ENCODE peak calls at places on chromosomes 5 and 9, in five cellular contexts. C is body of pancreas, D is esophagus muscularis mucosa, P is endothelial cell of umbilical vein, U is spleen. A is an unnamed sample.

GRCh38 chr9:126468141-126468825 is 141.7 kb downstream of the MVB12B start:
- DNase-seq in C (no peak), D (no peak), P (no peak), U (peak), A (no peak)

GRCh38 chr5:173917788-173918786 is 29.9 kb downstream of the CPEB4 start:
- DNase-seq in C (peak), D (no peak), P (peak), U (peak), A (peak)

GRCh38 chr5:66915531-66915930 is 281.1 kb downstream of the CD180 start:
- DNase-seq in C (no peak), D (no peak), P (no peak), U (no peak), A (no peak)

GRCh38 chr5:163938595-163938994 is 433.2 kb downstream of the MAT2B start:
- DNase-seq in C (peak), D (no peak), P (no peak), U (no peak), A (no peak)

GRCh38 chr5:136308396-136308795 is 56.9 kb downstream of the TRPC7 start:
- DNase-seq in C (no peak), D (peak), P (no peak), U (no peak), A (no peak)

GRCh38 chr5:16508730-16509531 is 43.3 kb upstream of the ZNF622 start:
- DNase-seq in C (peak), D (no peak), P (no peak), U (no peak), A (no peak)

GRCh38 chr5:98510601-98511000 is 262.9 kb upstream of the RGMB start:
- DNase-seq in C (no peak), D (no peak), P (no peak), U (no peak), A (no peak)

GRCh38 chr5:119406551-119406950 is 45.7 kb upstream of the HSD17B4 start:
- DNase-seq in C (no peak), D (no peak), P (no peak), U (no peak), A (no peak)

GRCh38 chr9:94031380-94031779 is 52.9 kb upstream of the PTPDC1 start:
- DNase-seq in C (no peak), D (no peak), P (no peak), U (no peak), A (no peak)

GRCh38 chr9:85744481-85744880 is 2.7 kb upstream of the AGTPBP1 start:
- DNase-seq in C (no peak), D (no peak), P (no peak), U (no peak), A (peak)

GRCh38 chr5:179326176-179326997 is 18.9 kb downstream of the ADAMTS2 start:
- DNase-seq in C (peak), D (no peak), P (no peak), U (peak), A (no peak)

GRCh38 chr5:95884021-95884333 is 61.5 kb upstream of the GLRX start:
- DNase-seq in C (no peak), D (no peak), P (no peak), U (no peak), A (peak)
- TF ChIP-seq POLR2A in C (no peak), D (no peak), P (no peak), U (no peak), A (no peak)

GRCh38 chr5:79513519-79514390 is at the start of gene HOMER1:
- DNase-seq in C (peak), D (no peak), P (peak), U (peak), A (peak)
- TF ChIP-seq POLR2A in C (no peak), D (peak), P (peak), U (no peak), A (no peak)

GRCh38 chr5:677131-678101 is 15.7 kb downstream of the TPPP start:
- DNase-seq in C (no peak), D (no peak), P (no peak), U (peak), A (no peak)

GRCh38 chr5:675111-675875 is 17.9 kb downstream of the TPPP start:
- DNase-seq in C (no peak), D (no peak), P (no peak), U (peak), A (no peak)

GRCh38 chr5:675876-676698 is 17.1 kb downstream of the TPPP start:
- DNase-seq in C (no peak), D (no peak), P (no peak), U (peak), A (no peak)

GRCh38 chr5:674630-675011 is 18.5 kb downstream of the TPPP start:
- DNase-seq in C (no peak), D (no peak), P (no peak), U (no peak), A (no peak)

DNA sequence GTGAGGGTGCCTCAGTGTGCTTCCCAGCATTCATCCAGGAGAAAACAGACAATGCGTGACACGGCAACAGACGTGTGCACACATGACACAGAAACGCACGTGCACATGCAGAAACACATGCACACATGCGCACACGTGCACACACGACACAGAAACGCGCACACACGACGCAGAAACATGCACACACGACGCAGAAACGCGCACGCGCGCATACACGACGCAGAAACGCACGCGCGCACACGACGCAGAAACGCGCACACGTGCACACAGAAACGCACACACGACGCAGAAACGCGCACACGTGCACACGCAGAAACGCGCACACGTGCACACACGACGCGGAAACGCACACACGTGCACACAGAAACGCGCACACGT is 16.5 kb downstream of the TPPP start:
- DNase-seq in C (no peak), D (no peak), P (no peak), U (peak), A (no peak)
- TF ChIP-seq POLR2A in C (no peak), D (no peak), P (no peak), U (no peak), A (no peak)

DNA sequence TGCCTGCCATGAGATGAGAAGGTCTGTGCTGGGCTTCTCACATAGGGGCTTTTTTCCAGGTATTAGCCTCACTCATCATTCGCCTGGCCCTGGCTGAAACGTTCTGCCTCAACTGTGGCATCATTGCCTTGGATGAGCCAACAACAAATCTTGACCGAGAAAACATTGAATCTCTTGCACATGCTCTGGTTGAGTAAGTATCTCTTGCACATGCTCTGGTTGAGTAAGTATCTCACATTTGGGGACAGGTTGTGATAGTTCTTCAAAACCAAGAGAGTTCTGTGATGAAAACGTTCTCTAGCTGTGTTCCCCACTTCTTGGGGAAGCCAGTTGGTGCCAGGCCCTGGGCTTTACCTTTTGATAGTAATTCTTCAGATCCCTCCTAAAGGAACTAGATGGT is 17.4 kb upstream of the IL13 start:
- DNase-seq in C (no peak), D (no peak), P (no peak), U (no peak), A (no peak)
- TF ChIP-seq POLR2A in C (no peak), D (no peak), P (no peak), U (no peak), A (no peak)

GRCh38 chr9:127785933-127786772 is at the start of gene CDK9:
- DNase-seq in C (peak), D (peak), P (peak), U (peak), A (peak)
- TF ChIP-seq POLR2A in C (peak), D (peak), P (no peak), U (peak), A (peak)

GRCh38 chr5:59335544-59335943 is 558.0 kb downstream of the PDE4D start:
- DNase-seq in C (no peak), D (no peak), P (no peak), U (no peak), A (no peak)
- TF ChIP-seq POLR2A in C (no peak), D (no peak), P (no peak), U (no peak), A (no peak)

GRCh38 chr5:149141957-149142851 is 911 bp downstream of the ABLIM3 start:
- DNase-seq in C (peak), D (peak), P (peak), U (no peak), A (no peak)
- TF ChIP-seq POLR2A in C (no peak), D (no peak), P (peak), U (no peak), A (no peak)

GRCh38 chr5:56305551-56305950 is 72.4 kb upstream of the ANKRD55 start:
- DNase-seq in C (no peak), D (no peak), P (no peak), U (no peak), A (no peak)

GRCh38 chr5:56307714-56308346 is 74.7 kb upstream of the ANKRD55 start:
- DNase-seq in C (peak), D (no peak), P (no peak), U (no peak), A (peak)

GRCh38 chr5:56305001-56305400 is 71.9 kb upstream of the ANKRD55 start:
- DNase-seq in C (no peak), D (no peak), P (no peak), U (no peak), A (no peak)

GRCh38 chr5:56309262-56309826 is 76.2 kb upstream of the ANKRD55 start:
- DNase-seq in C (no peak), D (no peak), P (no peak), U (no peak), A (no peak)

GRCh38 chr5:56306433-56307150 is 73.5 kb upstream of the ANKRD55 start:
- DNase-seq in C (no peak), D (no peak), P (peak), U (no peak), A (no peak)
- TF ChIP-seq POLR2A in C (no peak), D (no peak), P (no peak), U (no peak), A (no peak)

GRCh38 chr9:124267271-124267807 is 9.6 kb downstream of the NEK6 start:
- DNase-seq in C (peak), D (no peak), P (peak), U (peak), A (no peak)
- TF ChIP-seq POLR2A in C (peak), D (no peak), P (peak), U (no peak), A (no peak)

GRCh38 chr9:130780415-130780814 is 54.6 kb upstream of the ABL1 start:
- DNase-seq in C (no peak), D (no peak), P (no peak), U (no peak), A (no peak)

GRCh38 chr9:130782883-130783537 is 52.0 kb upstream of the ABL1 start:
- DNase-seq in C (no peak), D (no peak), P (no peak), U (no peak), A (no peak)

GRCh38 chr9:130785053-130785452 is 50.0 kb upstream of the ABL1 start:
- DNase-seq in C (no peak), D (no peak), P (no peak), U (no peak), A (no peak)

GRCh38 chr9:130779153-130779855 is 55.8 kb upstream of the ABL1 start:
- DNase-seq in C (no peak), D (no peak), P (no peak), U (no peak), A (no peak)

GRCh38 chr9:130780865-130781504 is 54.1 kb upstream of the ABL1 start:
- DNase-seq in C (peak), D (peak), P (no peak), U (no peak), A (no peak)
- TF ChIP-seq POLR2A in C (peak), D (peak), P (no peak), U (peak), A (no peak)

A was measured in erythroblast.